ENCODE peak calls at places on chromosomes 3 and 15, in six cellular contexts. One of them, this sample, is unnamed.

GRCh38 chr3:48516571-48516970 is 12.6 kb upstream of the SHISA5 start:
- DNase-seq in astrocyte of the spinal cord: no peak
- DNase-seq in progenitor cell of endocrine pancreas: no peak
- DNase-seq in RWPE1: no peak
- DNase-seq in GM13976: no peak
- DNase-seq in endothelial cell: no peak
- DNase-seq in this sample: no peak

GRCh38 chr3:147410518-147411234 is 1.5 kb downstream of the ZIC1 start:
- DNase-seq in GM13976: no peak
- DNase-seq in progenitor cell of endocrine pancreas: no peak
- DNase-seq in endothelial cell: no peak
- DNase-seq in astrocyte of the spinal cord: peak
- DNase-seq in RWPE1: no peak
- DNase-seq in this sample: no peak

GRCh38 chr3:63351159-63352007 is 73.3 kb downstream of the SYNPR start:
- DNase-seq in RWPE1: peak
- DNase-seq in GM13976: peak
- DNase-seq in astrocyte of the spinal cord: peak
- DNase-seq in endothelial cell: peak
- DNase-seq in progenitor cell of endocrine pancreas: no peak
- DNase-seq in this sample: peak

GRCh38 chr15:68196445-68197169 is 8.5 kb downstream of the CALML4 start:
- DNase-seq in astrocyte of the spinal cord: no peak
- DNase-seq in progenitor cell of endocrine pancreas: no peak
- DNase-seq in GM13976: no peak
- DNase-seq in endothelial cell: no peak
- DNase-seq in RWPE1: no peak
- DNase-seq in this sample: no peak

GRCh38 chr3:136078421-136079364 is 113.2 kb downstream of the PPP2R3A start:
- DNase-seq in astrocyte of the spinal cord: peak
- DNase-seq in progenitor cell of endocrine pancreas: no peak
- DNase-seq in GM13976: peak
- DNase-seq in RWPE1: peak
- DNase-seq in endothelial cell: no peak
- DNase-seq in this sample: peak

GRCh38 chr3:185823280-185824044 is 1.4 kb downstream of the IGF2BP2 start:
- DNase-seq in endothelial cell: peak
- DNase-seq in astrocyte of the spinal cord: no peak
- DNase-seq in RWPE1: peak
- DNase-seq in GM13976: peak
- DNase-seq in progenitor cell of endocrine pancreas: peak
- DNase-seq in this sample: peak

GRCh38 chr3:128518587-128519490 is 25.8 kb upstream of the GATA2 start:
- DNase-seq in progenitor cell of endocrine pancreas: no peak
- DNase-seq in endothelial cell: no peak
- DNase-seq in astrocyte of the spinal cord: no peak
- DNase-seq in GM13976: no peak
- DNase-seq in RWPE1: no peak
- DNase-seq in this sample: no peak

GRCh38 chr15:40379853-40380252 is 2.7 kb upstream of the KNSTRN start:
- DNase-seq in astrocyte of the spinal cord: peak
- DNase-seq in RWPE1: peak
- DNase-seq in endothelial cell: no peak
- DNase-seq in progenitor cell of endocrine pancreas: no peak
- DNase-seq in GM13976: no peak
- DNase-seq in this sample: no peak

GRCh38 chr3:127254730-127255129 is 33.1 kb downstream of the PRR20G start:
- DNase-seq in endothelial cell: no peak
- DNase-seq in RWPE1: peak
- DNase-seq in GM13976: no peak
- DNase-seq in progenitor cell of endocrine pancreas: no peak
- DNase-seq in astrocyte of the spinal cord: no peak
- DNase-seq in this sample: no peak
- TF ChIP-seq CTCF in endothelial cell: no peak
- TF ChIP-seq CTCF in RWPE1: peak
- TF ChIP-seq CTCF in GM13976: peak
- TF ChIP-seq CTCF in progenitor cell of endocrine pancreas: peak
- TF ChIP-seq CTCF in astrocyte of the spinal cord: no peak
- TF ChIP-seq CTCF in this sample: no peak

GRCh38 chr3:13145131-13145825 is 72.0 kb upstream of the IQSEC1 start:
- DNase-seq in RWPE1: no peak
- DNase-seq in astrocyte of the spinal cord: no peak
- DNase-seq in progenitor cell of endocrine pancreas: no peak
- DNase-seq in endothelial cell: no peak
- DNase-seq in GM13976: no peak
- DNase-seq in this sample: no peak
- TF ChIP-seq CTCF in RWPE1: no peak
- TF ChIP-seq CTCF in astrocyte of the spinal cord: no peak
- TF ChIP-seq CTCF in progenitor cell of endocrine pancreas: no peak
- TF ChIP-seq CTCF in endothelial cell: no peak
- TF ChIP-seq CTCF in GM13976: no peak
- TF ChIP-seq CTCF in this sample: no peak

DNA sequence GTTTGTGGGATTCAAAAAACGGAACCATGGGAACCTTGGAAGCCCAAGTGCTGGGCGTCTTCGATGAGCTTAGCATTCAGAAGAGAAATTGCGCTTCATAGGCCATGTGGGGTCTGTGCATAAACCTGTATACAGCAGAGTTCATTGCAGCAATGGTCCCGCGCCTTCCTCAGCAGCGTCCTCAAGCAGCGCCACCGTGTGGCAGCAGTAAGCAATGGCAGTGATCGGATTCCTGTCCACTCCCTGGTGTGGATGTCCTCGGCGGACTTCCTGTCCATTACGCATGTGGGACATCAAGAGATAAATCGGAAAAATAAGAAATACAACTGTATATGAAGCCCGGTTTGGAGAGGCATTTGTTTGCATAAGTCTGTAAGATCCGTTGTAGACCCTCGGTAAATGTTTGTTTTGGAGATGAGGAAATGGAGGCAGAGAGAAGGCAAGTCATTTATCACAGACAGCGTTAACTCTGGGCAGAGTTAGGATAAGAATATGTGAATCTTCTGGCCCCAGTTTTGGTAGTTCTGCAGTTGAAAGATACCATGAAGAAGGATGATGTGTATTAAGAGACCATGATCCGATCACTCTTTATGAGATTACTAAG is 57.7 kb downstream of the CNTN4 start:
- DNase-seq in GM13976: peak
- DNase-seq in endothelial cell: no peak
- DNase-seq in RWPE1: no peak
- DNase-seq in astrocyte of the spinal cord: no peak
- DNase-seq in progenitor cell of endocrine pancreas: peak
- DNase-seq in this sample: peak
- TF ChIP-seq CTCF in GM13976: peak
- TF ChIP-seq CTCF in endothelial cell: no peak
- TF ChIP-seq CTCF in RWPE1: peak
- TF ChIP-seq CTCF in astrocyte of the spinal cord: peak
- TF ChIP-seq CTCF in progenitor cell of endocrine pancreas: peak
- TF ChIP-seq CTCF in this sample: peak

DNA sequence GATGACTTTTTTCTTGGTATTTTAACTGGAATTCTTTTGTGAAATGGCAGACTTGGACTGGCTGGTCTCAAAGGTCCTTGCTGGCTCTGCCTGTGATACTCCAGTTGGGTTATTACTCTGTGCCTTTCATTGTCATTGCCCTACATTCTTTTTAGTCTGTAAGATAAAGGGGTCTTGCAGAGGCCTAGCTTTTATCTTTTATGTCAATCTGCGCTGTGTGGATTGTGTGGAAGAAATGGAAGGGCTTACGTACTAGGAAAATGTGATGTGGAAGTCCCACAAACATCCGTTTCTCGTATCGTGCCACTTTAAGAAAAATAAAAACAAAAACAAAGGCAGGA is 8.7 kb upstream of the TMEM212 start:
- DNase-seq in progenitor cell of endocrine pancreas: no peak
- DNase-seq in GM13976: no peak
- DNase-seq in RWPE1: no peak
- DNase-seq in endothelial cell: no peak
- DNase-seq in astrocyte of the spinal cord: no peak
- DNase-seq in this sample: no peak
- TF ChIP-seq CTCF in progenitor cell of endocrine pancreas: no peak
- TF ChIP-seq CTCF in GM13976: no peak
- TF ChIP-seq CTCF in RWPE1: peak
- TF ChIP-seq CTCF in endothelial cell: no peak
- TF ChIP-seq CTCF in astrocyte of the spinal cord: no peak
- TF ChIP-seq CTCF in this sample: no peak

DNA sequence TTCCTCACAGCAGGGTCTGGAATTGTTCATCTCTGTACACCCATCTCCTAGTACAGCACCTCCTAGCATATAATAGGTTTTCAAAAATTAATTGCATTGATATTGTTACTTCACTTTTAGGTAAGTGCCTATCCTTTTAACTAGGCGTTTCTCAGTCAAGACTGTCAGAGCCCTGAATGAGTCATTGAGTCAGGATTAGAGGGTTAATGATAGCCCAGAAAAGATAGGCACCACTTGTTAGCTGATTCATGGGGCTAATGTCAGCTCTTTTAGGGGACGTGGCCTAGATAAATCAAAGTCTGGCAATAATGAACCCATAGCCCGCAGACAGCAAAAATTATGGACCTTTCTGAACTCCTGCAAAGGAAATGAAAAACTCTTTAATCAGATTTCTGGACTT is 42.9 kb downstream of the TIMP4 start:
- DNase-seq in progenitor cell of endocrine pancreas: no peak
- DNase-seq in astrocyte of the spinal cord: no peak
- DNase-seq in endothelial cell: no peak
- DNase-seq in RWPE1: no peak
- DNase-seq in GM13976: no peak
- DNase-seq in this sample: no peak
- TF ChIP-seq CTCF in progenitor cell of endocrine pancreas: no peak
- TF ChIP-seq CTCF in astrocyte of the spinal cord: no peak
- TF ChIP-seq CTCF in endothelial cell: no peak
- TF ChIP-seq CTCF in RWPE1: no peak
- TF ChIP-seq CTCF in GM13976: no peak
- TF ChIP-seq CTCF in this sample: no peak

GRCh38 chr3:98612587-98612986 is 19.2 kb upstream of the CPOX start:
- DNase-seq in astrocyte of the spinal cord: no peak
- DNase-seq in RWPE1: no peak
- DNase-seq in endothelial cell: no peak
- DNase-seq in progenitor cell of endocrine pancreas: no peak
- DNase-seq in GM13976: no peak
- DNase-seq in this sample: no peak
- TF ChIP-seq CTCF in astrocyte of the spinal cord: no peak
- TF ChIP-seq CTCF in RWPE1: no peak
- TF ChIP-seq CTCF in endothelial cell: no peak
- TF ChIP-seq CTCF in progenitor cell of endocrine pancreas: no peak
- TF ChIP-seq CTCF in GM13976: no peak
- TF ChIP-seq CTCF in this sample: no peak

This sample was measured in GM20000.